ENCODE peak calls at places on chromosomes 12 and 14, in six cellular contexts. G is endothelial cell of umbilical vein, L is HepG2, Z is MM.1S, M is astrocyte, Q is PC-3. J is an unnamed sample.

GRCh38 chr14:71414631-71415403 is 507.6 kb downstream of the PCNX1 start:
- DNase-seq in G (no peak), L (no peak), Z (no peak), M (peak; percentile 53), Q (peak; percentile 47), J (peak; percentile 75)

GRCh38 chr14:54686219-54686870 is 119.4 kb downstream of the SAMD4A start:
- DNase-seq in G (peak; percentile 96), L (no peak), Z (no peak), M (peak; percentile 95), Q (peak; percentile 92), J (peak; percentile 94)

GRCh38 chr14:46300765-46301164 is 350.8 kb downstream of the RPL10L start:
- DNase-seq in G (no peak), L (no peak), Z (no peak), M (no peak), Q (no peak), J (no peak)

GRCh38 chr14:64958743-64959142 is 13.4 kb downstream of the RAB15 start:
- DNase-seq in G (no peak), L (no peak), Z (no peak), M (no peak), Q (no peak), J (no peak)

GRCh38 chr12:16612647-16613046 is 6.7 kb upstream of the LMO3 start:
- DNase-seq in G (no peak), L (no peak), Z (no peak), M (no peak), Q (peak; percentile 26), J (peak; percentile 35)

GRCh38 chr12:76247026-76247688 is 101.1 kb downstream of the BBS10 start:
- DNase-seq in G (no peak), L (no peak), Z (no peak), M (no peak), Q (no peak), J (peak; percentile 63)

GRCh38 chr14:75125617-75126016 is 1.2 kb downstream of the NEK9 start:
- DNase-seq in G (peak; percentile 60), L (no peak), Z (no peak), M (peak; percentile 74), Q (peak; percentile 58), J (peak; percentile 85)

GRCh38 chr14:89773644-89774316 is 180.8 kb downstream of the EFCAB11 start:
- DNase-seq in G (peak; percentile 12), L (peak; percentile 61), Z (peak; percentile 90), M (peak; percentile 65), Q (peak; percentile 33), J (no peak)

GRCh38 chr14:59347511-59347900 is 117.7 kb downstream of the GPR135 start:
- DNase-seq in G (no peak), L (no peak), Z (no peak), M (no peak), Q (no peak), J (no peak)

GRCh38 chr14:60349663-60350365 is 100.8 kb downstream of the PPM1A start:
- DNase-seq in G (peak; percentile 51), L (peak; percentile 21), Z (peak; percentile 55), M (peak; percentile 19), Q (peak; percentile 90), J (peak; percentile 70)

GRCh38 chr12:3055712-3056467 is 21.3 kb upstream of the TSPAN9 start:
- DNase-seq in G (no peak), L (peak; percentile 80), Z (no peak), M (peak; percentile 22), Q (no peak), J (no peak)

GRCh38 chr12:77151030-77151429 is 85.7 kb upstream of the E2F7 start:
- DNase-seq in G (no peak), L (no peak), Z (no peak), M (no peak), Q (peak; percentile 88), J (no peak)

GRCh38 chr12:6376965-6377666 is 1.8 kb upstream of the SCNN1A start:
- DNase-seq in G (no peak), L (no peak), Z (no peak), M (no peak), Q (no peak), J (no peak)

GRCh38 chr12:1531160-1531653 is 63.2 kb downstream of the FBXL14 start:
- DNase-seq in G (no peak), L (no peak), Z (no peak), M (no peak), Q (no peak), J (peak; percentile 58)

GRCh38 chr12:1532796-1533195 is 61.6 kb downstream of the FBXL14 start:
- DNase-seq in G (no peak), L (no peak), Z (peak; percentile 28), M (no peak), Q (no peak), J (peak; percentile 62)

GRCh38 chr12:1530592-1531159 is 63.7 kb downstream of the FBXL14 start:
- DNase-seq in G (no peak), L (no peak), Z (no peak), M (no peak), Q (no peak), J (peak; percentile 40)

GRCh38 chr12:1532367-1532752 is 62.0 kb downstream of the FBXL14 start:
- DNase-seq in G (no peak), L (no peak), Z (no peak), M (no peak), Q (no peak), J (peak; percentile 41)

GRCh38 chr12:1531654-1532366 is 62.6 kb downstream of the FBXL14 start:
- DNase-seq in G (no peak), L (no peak), Z (peak; percentile 83), M (no peak), Q (no peak), J (peak; percentile 60)
- TF ChIP-seq EZH2 in G (peak; percentile 54), L (peak; percentile 90), Z (no peak), M (no peak), Q (no peak), J (no peak)

DNA sequence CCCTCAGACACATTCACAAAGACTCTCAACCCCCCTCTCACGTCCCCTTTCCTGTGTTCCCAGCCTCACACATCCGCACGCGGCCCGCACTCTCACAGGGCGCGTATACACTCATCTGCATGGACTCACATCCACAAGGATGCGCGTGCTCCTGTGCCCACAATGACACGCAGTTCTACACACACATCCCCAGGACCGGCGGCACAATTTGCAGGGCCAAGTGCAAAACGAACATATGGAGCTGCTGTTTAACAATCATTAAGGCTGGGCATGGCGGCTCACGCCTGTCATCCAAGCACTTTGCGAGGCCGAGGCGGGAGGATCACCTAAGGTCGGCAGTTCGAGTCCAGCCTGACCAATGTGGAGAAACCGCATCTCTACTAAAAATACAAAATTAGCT is 36.4 kb upstream of the EML1 start:
- DNase-seq in G (peak; percentile 35), L (no peak), Z (no peak), M (peak; percentile 52), Q (peak; percentile 19), J (peak; percentile 26)
- H3K4me2 ChIP-seq in G (no peak overlapping the region), L (no peak overlapping the region), Z (no peak overlapping the region), M (peak overlapping the region; percentile 54), Q (peak overlapping the region; percentile 53), J (peak overlapping the region; percentile 10)

GRCh38 chr14:73465833-73466532 is 7.6 kb upstream of the NUMB start:
- DNase-seq in G (peak; percentile 73), L (peak; percentile 28), Z (no peak), M (no peak), Q (peak; percentile 70), J (peak; percentile 39)

GRCh38 chr14:73461478-73462077 is 3.2 kb upstream of the NUMB start:
- DNase-seq in G (peak; percentile 34), L (no peak), Z (no peak), M (no peak), Q (no peak), J (no peak)

GRCh38 chr14:73462815-73463214 is 4.5 kb upstream of the NUMB start:
- DNase-seq in G (peak; percentile 62), L (no peak), Z (no peak), M (no peak), Q (no peak), J (peak; percentile 75)

GRCh38 chr14:73462078-73462715 is 3.9 kb upstream of the NUMB start:
- DNase-seq in G (peak; percentile 44), L (peak; percentile 97), Z (no peak), M (peak; percentile 37), Q (no peak), J (peak; percentile 64)

DNA sequence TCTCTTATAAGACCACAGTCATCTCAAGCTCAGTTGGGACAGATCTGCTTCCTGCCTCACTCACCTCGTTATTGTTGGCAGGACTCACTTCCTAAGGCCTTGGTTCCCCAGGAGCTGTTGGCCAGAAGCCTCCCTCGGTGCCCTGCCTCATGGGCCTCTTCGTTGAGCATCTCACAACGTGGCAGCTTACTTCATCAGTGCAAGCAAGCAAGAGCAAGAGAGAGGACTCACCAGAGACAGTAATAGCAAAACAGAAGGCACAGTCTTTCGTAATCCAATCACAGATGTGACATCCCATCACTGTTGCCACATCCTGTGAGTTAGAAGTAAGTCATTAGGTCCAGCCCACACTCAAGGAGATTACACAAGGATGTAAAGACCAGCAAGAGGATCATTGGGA is 5.1 kb upstream of the NUMB start:
- DNase-seq in G (peak; percentile 86), L (peak; percentile 56), Z (no peak), M (peak; percentile 90), Q (peak; percentile 91), J (peak; percentile 99)
- H3K9ac ChIP-seq in G (no peak overlapping the region), L (peak overlapping the region; percentile 81), Z (no peak overlapping the region), M (no peak overlapping the region), Q (no peak overlapping the region), J (peak overlapping the region; percentile 90)

DNA sequence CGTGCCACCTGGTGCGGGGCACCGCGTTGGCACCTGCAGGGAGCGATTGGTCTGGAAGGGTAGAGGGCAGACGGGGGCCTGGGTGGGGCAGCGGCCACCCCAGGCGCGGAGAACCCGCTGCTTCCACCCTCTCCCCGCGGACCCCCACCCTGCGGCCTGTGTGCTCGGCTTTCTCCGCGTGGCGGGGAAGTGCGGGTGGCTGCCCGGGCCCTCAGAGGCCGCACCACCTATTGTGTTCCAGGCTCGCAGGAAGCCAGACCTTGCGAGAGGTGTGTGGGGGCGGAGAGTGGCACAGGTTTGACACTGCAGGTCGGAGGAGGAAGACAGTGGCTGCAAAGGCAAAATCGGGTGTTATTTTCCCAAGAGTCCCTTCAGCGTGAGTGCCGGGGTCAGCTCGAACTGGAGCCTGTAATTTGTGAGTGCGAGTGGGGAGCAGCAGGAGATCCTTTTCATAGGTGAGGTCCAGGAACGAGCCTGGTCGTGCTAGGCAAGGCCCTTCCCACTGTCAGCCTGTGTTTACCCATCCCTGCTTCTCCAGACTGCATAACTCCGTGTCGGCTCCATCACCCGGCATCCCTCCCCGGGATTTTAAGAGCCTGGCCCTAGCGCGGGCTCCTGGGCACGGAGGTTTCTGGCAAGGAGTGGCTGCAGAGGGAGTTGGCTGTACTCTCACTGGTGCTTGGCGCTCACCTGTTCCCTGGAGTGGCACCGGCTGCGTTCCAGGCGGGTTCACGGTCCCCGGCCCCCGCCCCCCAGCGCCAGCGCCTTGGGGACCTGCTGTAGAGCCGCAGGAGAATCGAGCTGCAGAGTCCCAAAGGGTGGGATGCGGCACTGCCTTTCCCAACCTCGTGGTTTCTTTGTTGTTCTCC is 930 bp downstream of the TBC1D30 start:
- DNase-seq in G (no peak), L (no peak), Z (peak; percentile 56), M (no peak), Q (no peak), J (no peak)
- TF ChIP-seq EZH2 in G (peak; percentile 76), L (no peak), Z (no peak), M (peak; percentile 79), Q (no peak), J (no peak)